ENCODE peak calls at places on chromosomes 7 and 10, in nine cellular contexts. One of them, this sample, is unnamed.

GRCh38 chr10:30207485-30208052 is 141.5 kb downstream of the MTPAP start:
- DNase-seq in sigmoid colon: no peak
- DNase-seq in activated T-cell treated with anti-CD3 and anti-CD28 coated beads for 1 hour: no peak
- DNase-seq in ureter: no peak
- DNase-seq in PC-3: peak
- DNase-seq in activated CD4-positive, alpha-beta T cell treated with anti-CD3 and anti-CD28 coated beads for 4 hours: no peak
- DNase-seq in stimulated activated CD4-positive, alpha-beta T cell treated with anti-CD3 and anti-CD28 coated beads, Interleukin-2, amount 100 ng/mL, for 24 hours: no peak
- DNase-seq in activated naive CD8-positive, alpha-beta T cell treated with anti-CD3 and anti-CD28 coated beads, Interleukin-2, amount 10 ng/mL, durations not matched to agents 7 days and 5 days: no peak
- DNase-seq in GM12865: peak
- DNase-seq in this sample: no peak

GRCh38 chr7:140042386-140042670 is 20.4 kb downstream of the PARP12 start:
- DNase-seq in sigmoid colon: no peak
- DNase-seq in activated T-cell treated with anti-CD3 and anti-CD28 coated beads for 1 hour: no peak
- DNase-seq in ureter: no peak
- DNase-seq in PC-3: no peak
- DNase-seq in activated CD4-positive, alpha-beta T cell treated with anti-CD3 and anti-CD28 coated beads for 4 hours: no peak
- DNase-seq in stimulated activated CD4-positive, alpha-beta T cell treated with anti-CD3 and anti-CD28 coated beads, Interleukin-2, amount 100 ng/mL, for 24 hours: no peak
- DNase-seq in activated naive CD8-positive, alpha-beta T cell treated with anti-CD3 and anti-CD28 coated beads, Interleukin-2, amount 10 ng/mL, durations not matched to agents 7 days and 5 days: no peak
- DNase-seq in GM12865: no peak
- DNase-seq in this sample: no peak

GRCh38 chr7:16420649-16421332 is 547 bp downstream of the CRPPA start:
- DNase-seq in sigmoid colon: peak
- DNase-seq in activated T-cell treated with anti-CD3 and anti-CD28 coated beads for 1 hour: peak
- DNase-seq in ureter: peak
- DNase-seq in PC-3: peak
- DNase-seq in activated CD4-positive, alpha-beta T cell treated with anti-CD3 and anti-CD28 coated beads for 4 hours: peak
- DNase-seq in stimulated activated CD4-positive, alpha-beta T cell treated with anti-CD3 and anti-CD28 coated beads, Interleukin-2, amount 100 ng/mL, for 24 hours: peak
- DNase-seq in activated naive CD8-positive, alpha-beta T cell treated with anti-CD3 and anti-CD28 coated beads, Interleukin-2, amount 10 ng/mL, durations not matched to agents 7 days and 5 days: peak
- DNase-seq in GM12865: peak
- DNase-seq in this sample: no peak

GRCh38 chr10:5317547-5318107 is 47.1 kb upstream of the UCN3 start:
- DNase-seq in sigmoid colon: no peak
- DNase-seq in activated T-cell treated with anti-CD3 and anti-CD28 coated beads for 1 hour: peak
- DNase-seq in ureter: peak
- DNase-seq in PC-3: peak
- DNase-seq in activated CD4-positive, alpha-beta T cell treated with anti-CD3 and anti-CD28 coated beads for 4 hours: peak
- DNase-seq in stimulated activated CD4-positive, alpha-beta T cell treated with anti-CD3 and anti-CD28 coated beads, Interleukin-2, amount 100 ng/mL, for 24 hours: peak
- DNase-seq in activated naive CD8-positive, alpha-beta T cell treated with anti-CD3 and anti-CD28 coated beads, Interleukin-2, amount 10 ng/mL, durations not matched to agents 7 days and 5 days: peak
- DNase-seq in GM12865: peak
- DNase-seq in this sample: no peak

GRCh38 chr7:88212918-88213317 is 6.9 kb downstream of the SRI start:
- DNase-seq in sigmoid colon: no peak
- DNase-seq in activated T-cell treated with anti-CD3 and anti-CD28 coated beads for 1 hour: no peak
- DNase-seq in ureter: no peak
- DNase-seq in PC-3: no peak
- DNase-seq in activated CD4-positive, alpha-beta T cell treated with anti-CD3 and anti-CD28 coated beads for 4 hours: no peak
- DNase-seq in stimulated activated CD4-positive, alpha-beta T cell treated with anti-CD3 and anti-CD28 coated beads, Interleukin-2, amount 100 ng/mL, for 24 hours: no peak
- DNase-seq in activated naive CD8-positive, alpha-beta T cell treated with anti-CD3 and anti-CD28 coated beads, Interleukin-2, amount 10 ng/mL, durations not matched to agents 7 days and 5 days: no peak
- DNase-seq in GM12865: no peak
- DNase-seq in this sample: no peak

GRCh38 chr10:96949039-96949683 is 117.1 kb downstream of the LCOR start:
- DNase-seq in sigmoid colon: no peak
- DNase-seq in activated T-cell treated with anti-CD3 and anti-CD28 coated beads for 1 hour: no peak
- DNase-seq in ureter: no peak
- DNase-seq in PC-3: no peak
- DNase-seq in activated CD4-positive, alpha-beta T cell treated with anti-CD3 and anti-CD28 coated beads for 4 hours: no peak
- DNase-seq in stimulated activated CD4-positive, alpha-beta T cell treated with anti-CD3 and anti-CD28 coated beads, Interleukin-2, amount 100 ng/mL, for 24 hours: no peak
- DNase-seq in activated naive CD8-positive, alpha-beta T cell treated with anti-CD3 and anti-CD28 coated beads, Interleukin-2, amount 10 ng/mL, durations not matched to agents 7 days and 5 days: no peak
- DNase-seq in GM12865: no peak
- DNase-seq in this sample: no peak

GRCh38 chr7:55571534-55572377 is 546 bp downstream of the VOPP1 start:
- DNase-seq in sigmoid colon: peak
- DNase-seq in activated T-cell treated with anti-CD3 and anti-CD28 coated beads for 1 hour: peak
- DNase-seq in ureter: peak
- DNase-seq in PC-3: peak
- DNase-seq in activated CD4-positive, alpha-beta T cell treated with anti-CD3 and anti-CD28 coated beads for 4 hours: peak
- DNase-seq in stimulated activated CD4-positive, alpha-beta T cell treated with anti-CD3 and anti-CD28 coated beads, Interleukin-2, amount 100 ng/mL, for 24 hours: peak
- DNase-seq in activated naive CD8-positive, alpha-beta T cell treated with anti-CD3 and anti-CD28 coated beads, Interleukin-2, amount 10 ng/mL, durations not matched to agents 7 days and 5 days: peak
- DNase-seq in GM12865: peak
- DNase-seq in this sample: no peak

GRCh38 chr10:42933454-42934340 is 143.2 kb upstream of the RET start:
- DNase-seq in sigmoid colon: peak
- DNase-seq in activated T-cell treated with anti-CD3 and anti-CD28 coated beads for 1 hour: peak
- DNase-seq in ureter: no peak
- DNase-seq in PC-3: no peak
- DNase-seq in activated CD4-positive, alpha-beta T cell treated with anti-CD3 and anti-CD28 coated beads for 4 hours: peak
- DNase-seq in stimulated activated CD4-positive, alpha-beta T cell treated with anti-CD3 and anti-CD28 coated beads, Interleukin-2, amount 100 ng/mL, for 24 hours: no peak
- DNase-seq in activated naive CD8-positive, alpha-beta T cell treated with anti-CD3 and anti-CD28 coated beads, Interleukin-2, amount 10 ng/mL, durations not matched to agents 7 days and 5 days: peak
- DNase-seq in GM12865: no peak
- DNase-seq in this sample: no peak

GRCh38 chr7:108120196-108120595 is 10.0 kb downstream of the LAMB4 start:
- DNase-seq in sigmoid colon: no peak
- DNase-seq in activated T-cell treated with anti-CD3 and anti-CD28 coated beads for 1 hour: no peak
- DNase-seq in ureter: no peak
- DNase-seq in PC-3: no peak
- DNase-seq in activated CD4-positive, alpha-beta T cell treated with anti-CD3 and anti-CD28 coated beads for 4 hours: no peak
- DNase-seq in stimulated activated CD4-positive, alpha-beta T cell treated with anti-CD3 and anti-CD28 coated beads, Interleukin-2, amount 100 ng/mL, for 24 hours: no peak
- DNase-seq in activated naive CD8-positive, alpha-beta T cell treated with anti-CD3 and anti-CD28 coated beads, Interleukin-2, amount 10 ng/mL, durations not matched to agents 7 days and 5 days: no peak
- DNase-seq in GM12865: no peak
- DNase-seq in this sample: no peak

GRCh38 chr10:42996588-42996987 is 80.3 kb upstream of the RET start:
- DNase-seq in sigmoid colon: no peak
- DNase-seq in activated T-cell treated with anti-CD3 and anti-CD28 coated beads for 1 hour: no peak
- DNase-seq in ureter: no peak
- DNase-seq in PC-3: no peak
- DNase-seq in activated CD4-positive, alpha-beta T cell treated with anti-CD3 and anti-CD28 coated beads for 4 hours: no peak
- DNase-seq in stimulated activated CD4-positive, alpha-beta T cell treated with anti-CD3 and anti-CD28 coated beads, Interleukin-2, amount 100 ng/mL, for 24 hours: no peak
- DNase-seq in activated naive CD8-positive, alpha-beta T cell treated with anti-CD3 and anti-CD28 coated beads, Interleukin-2, amount 10 ng/mL, durations not matched to agents 7 days and 5 days: no peak
- DNase-seq in GM12865: no peak
- DNase-seq in this sample: no peak

GRCh38 chr7:1644341-1645070 is 25.6 kb upstream of the ELFN1 start:
- DNase-seq in sigmoid colon: no peak
- DNase-seq in activated T-cell treated with anti-CD3 and anti-CD28 coated beads for 1 hour: no peak
- DNase-seq in ureter: no peak
- DNase-seq in PC-3: no peak
- DNase-seq in activated CD4-positive, alpha-beta T cell treated with anti-CD3 and anti-CD28 coated beads for 4 hours: no peak
- DNase-seq in stimulated activated CD4-positive, alpha-beta T cell treated with anti-CD3 and anti-CD28 coated beads, Interleukin-2, amount 100 ng/mL, for 24 hours: no peak
- DNase-seq in activated naive CD8-positive, alpha-beta T cell treated with anti-CD3 and anti-CD28 coated beads, Interleukin-2, amount 10 ng/mL, durations not matched to agents 7 days and 5 days: no peak
- DNase-seq in GM12865: no peak
- DNase-seq in this sample: no peak

GRCh38 chr7:50720295-50720694 is 62.4 kb downstream of the GRB10 start:
- DNase-seq in sigmoid colon: no peak
- DNase-seq in activated T-cell treated with anti-CD3 and anti-CD28 coated beads for 1 hour: no peak
- DNase-seq in ureter: peak
- DNase-seq in PC-3: no peak
- DNase-seq in activated CD4-positive, alpha-beta T cell treated with anti-CD3 and anti-CD28 coated beads for 4 hours: no peak
- DNase-seq in stimulated activated CD4-positive, alpha-beta T cell treated with anti-CD3 and anti-CD28 coated beads, Interleukin-2, amount 100 ng/mL, for 24 hours: no peak
- DNase-seq in activated naive CD8-positive, alpha-beta T cell treated with anti-CD3 and anti-CD28 coated beads, Interleukin-2, amount 10 ng/mL, durations not matched to agents 7 days and 5 days: no peak
- DNase-seq in GM12865: no peak
- DNase-seq in this sample: no peak

GRCh38 chr10:67606572-67606971 is 89.4 kb downstream of the CTNNA3 start:
- DNase-seq in sigmoid colon: no peak
- DNase-seq in activated T-cell treated with anti-CD3 and anti-CD28 coated beads for 1 hour: no peak
- DNase-seq in ureter: no peak
- DNase-seq in PC-3: peak
- DNase-seq in activated CD4-positive, alpha-beta T cell treated with anti-CD3 and anti-CD28 coated beads for 4 hours: no peak
- DNase-seq in stimulated activated CD4-positive, alpha-beta T cell treated with anti-CD3 and anti-CD28 coated beads, Interleukin-2, amount 100 ng/mL, for 24 hours: no peak
- DNase-seq in activated naive CD8-positive, alpha-beta T cell treated with anti-CD3 and anti-CD28 coated beads, Interleukin-2, amount 10 ng/mL, durations not matched to agents 7 days and 5 days: no peak
- DNase-seq in GM12865: no peak
- DNase-seq in this sample: peak

GRCh38 chr10:35456175-35456574 is 119.9 kb downstream of the CCNY start:
- DNase-seq in sigmoid colon: no peak
- DNase-seq in activated T-cell treated with anti-CD3 and anti-CD28 coated beads for 1 hour: no peak
- DNase-seq in ureter: no peak
- DNase-seq in PC-3: no peak
- DNase-seq in activated CD4-positive, alpha-beta T cell treated with anti-CD3 and anti-CD28 coated beads for 4 hours: no peak
- DNase-seq in stimulated activated CD4-positive, alpha-beta T cell treated with anti-CD3 and anti-CD28 coated beads, Interleukin-2, amount 100 ng/mL, for 24 hours: no peak
- DNase-seq in activated naive CD8-positive, alpha-beta T cell treated with anti-CD3 and anti-CD28 coated beads, Interleukin-2, amount 10 ng/mL, durations not matched to agents 7 days and 5 days: no peak
- DNase-seq in GM12865: no peak
- DNase-seq in this sample: no peak

GRCh38 chr7:14822481-14822854 is 80.1 kb downstream of the DGKB start:
- DNase-seq in sigmoid colon: no peak
- DNase-seq in activated T-cell treated with anti-CD3 and anti-CD28 coated beads for 1 hour: no peak
- DNase-seq in ureter: no peak
- DNase-seq in PC-3: no peak
- DNase-seq in activated CD4-positive, alpha-beta T cell treated with anti-CD3 and anti-CD28 coated beads for 4 hours: no peak
- DNase-seq in stimulated activated CD4-positive, alpha-beta T cell treated with anti-CD3 and anti-CD28 coated beads, Interleukin-2, amount 100 ng/mL, for 24 hours: no peak
- DNase-seq in activated naive CD8-positive, alpha-beta T cell treated with anti-CD3 and anti-CD28 coated beads, Interleukin-2, amount 10 ng/mL, durations not matched to agents 7 days and 5 days: no peak
- DNase-seq in GM12865: no peak
- DNase-seq in this sample: no peak

GRCh38 chr7:5689118-5689517 is 92.3 kb downstream of the RNF216 start:
- DNase-seq in sigmoid colon: no peak
- DNase-seq in activated T-cell treated with anti-CD3 and anti-CD28 coated beads for 1 hour: no peak
- DNase-seq in ureter: no peak
- DNase-seq in PC-3: no peak
- DNase-seq in activated CD4-positive, alpha-beta T cell treated with anti-CD3 and anti-CD28 coated beads for 4 hours: peak
- DNase-seq in stimulated activated CD4-positive, alpha-beta T cell treated with anti-CD3 and anti-CD28 coated beads, Interleukin-2, amount 100 ng/mL, for 24 hours: peak
- DNase-seq in activated naive CD8-positive, alpha-beta T cell treated with anti-CD3 and anti-CD28 coated beads, Interleukin-2, amount 10 ng/mL, durations not matched to agents 7 days and 5 days: peak
- DNase-seq in GM12865: peak
- DNase-seq in this sample: no peak

GRCh38 chr10:109618748-109619147 is 304.6 kb downstream of the XPNPEP1 start:
- DNase-seq in sigmoid colon: no peak
- DNase-seq in activated T-cell treated with anti-CD3 and anti-CD28 coated beads for 1 hour: no peak
- DNase-seq in ureter: no peak
- DNase-seq in PC-3: no peak
- DNase-seq in activated CD4-positive, alpha-beta T cell treated with anti-CD3 and anti-CD28 coated beads for 4 hours: no peak
- DNase-seq in stimulated activated CD4-positive, alpha-beta T cell treated with anti-CD3 and anti-CD28 coated beads, Interleukin-2, amount 100 ng/mL, for 24 hours: no peak
- DNase-seq in activated naive CD8-positive, alpha-beta T cell treated with anti-CD3 and anti-CD28 coated beads, Interleukin-2, amount 10 ng/mL, durations not matched to agents 7 days and 5 days: no peak
- DNase-seq in GM12865: no peak
- DNase-seq in this sample: no peak

GRCh38 chr7:151896486-151896885 is 19.6 kb upstream of the PRKAG2 start:
- DNase-seq in sigmoid colon: peak
- DNase-seq in activated T-cell treated with anti-CD3 and anti-CD28 coated beads for 1 hour: no peak
- DNase-seq in ureter: no peak
- DNase-seq in PC-3: no peak
- DNase-seq in activated CD4-positive, alpha-beta T cell treated with anti-CD3 and anti-CD28 coated beads for 4 hours: no peak
- DNase-seq in stimulated activated CD4-positive, alpha-beta T cell treated with anti-CD3 and anti-CD28 coated beads, Interleukin-2, amount 100 ng/mL, for 24 hours: no peak
- DNase-seq in activated naive CD8-positive, alpha-beta T cell treated with anti-CD3 and anti-CD28 coated beads, Interleukin-2, amount 10 ng/mL, durations not matched to agents 7 days and 5 days: no peak
- DNase-seq in GM12865: no peak
- DNase-seq in this sample: no peak

GRCh38 chr7:109256762-109257560 is 687.3 kb downstream of the DNAJB9 start:
- DNase-seq in sigmoid colon: no peak
- DNase-seq in activated T-cell treated with anti-CD3 and anti-CD28 coated beads for 1 hour: no peak
- DNase-seq in ureter: no peak
- DNase-seq in PC-3: no peak
- DNase-seq in activated CD4-positive, alpha-beta T cell treated with anti-CD3 and anti-CD28 coated beads for 4 hours: no peak
- DNase-seq in stimulated activated CD4-positive, alpha-beta T cell treated with anti-CD3 and anti-CD28 coated beads, Interleukin-2, amount 100 ng/mL, for 24 hours: no peak
- DNase-seq in activated naive CD8-positive, alpha-beta T cell treated with anti-CD3 and anti-CD28 coated beads, Interleukin-2, amount 10 ng/mL, durations not matched to agents 7 days and 5 days: no peak
- DNase-seq in GM12865: no peak
- DNase-seq in this sample: no peak

GRCh38 chr10:14124951-14125350 is 205.8 kb downstream of the FRMD4A start:
- DNase-seq in sigmoid colon: no peak
- DNase-seq in activated T-cell treated with anti-CD3 and anti-CD28 coated beads for 1 hour: no peak
- DNase-seq in ureter: no peak
- DNase-seq in PC-3: no peak
- DNase-seq in activated CD4-positive, alpha-beta T cell treated with anti-CD3 and anti-CD28 coated beads for 4 hours: no peak
- DNase-seq in stimulated activated CD4-positive, alpha-beta T cell treated with anti-CD3 and anti-CD28 coated beads, Interleukin-2, amount 100 ng/mL, for 24 hours: no peak
- DNase-seq in activated naive CD8-positive, alpha-beta T cell treated with anti-CD3 and anti-CD28 coated beads, Interleukin-2, amount 10 ng/mL, durations not matched to agents 7 days and 5 days: no peak
- DNase-seq in GM12865: no peak
- DNase-seq in this sample: no peak

GRCh38 chr10:43294892-43295291 is 28.0 kb upstream of the RASGEF1A start:
- DNase-seq in sigmoid colon: no peak
- DNase-seq in activated T-cell treated with anti-CD3 and anti-CD28 coated beads for 1 hour: no peak
- DNase-seq in ureter: no peak
- DNase-seq in PC-3: no peak
- DNase-seq in activated CD4-positive, alpha-beta T cell treated with anti-CD3 and anti-CD28 coated beads for 4 hours: no peak
- DNase-seq in stimulated activated CD4-positive, alpha-beta T cell treated with anti-CD3 and anti-CD28 coated beads, Interleukin-2, amount 100 ng/mL, for 24 hours: no peak
- DNase-seq in activated naive CD8-positive, alpha-beta T cell treated with anti-CD3 and anti-CD28 coated beads, Interleukin-2, amount 10 ng/mL, durations not matched to agents 7 days and 5 days: no peak
- DNase-seq in GM12865: no peak
- DNase-seq in this sample: no peak